ENCODE peak calls at places on chromosomes 12 and 14, in seven cellular contexts. T is suprapubic skin, K is transverse colon, E is breast epithelium, N is GM12892, F is esophagus muscularis mucosa, X is GM23338. Q is an unnamed sample.
A peak's percentile ranks its signal among the peaks of the same experiment; 100 is the strongest.

GRCh38 chr12:77220586-77220985 is 155.2 kb upstream of the E2F7 start:
- DNase-seq in T (no peak), K (no peak), E (no peak), N (no peak), F (no peak), X (no peak), Q (no peak)

GRCh38 chr12:114779647-114780046 is 95.7 kb upstream of the TBX3 start:
- DNase-seq in T (no peak), K (no peak), E (no peak), N (no peak), F (no peak), X (no peak), Q (no peak)

GRCh38 chr12:125128806-125129571 is 63.8 kb downstream of the AACS start:
- DNase-seq in T (no peak), K (no peak), E (no peak), N (no peak), F (no peak), X (no peak), Q (no peak)

GRCh38 chr12:91937033-91937432 is 208.6 kb downstream of the BTG1 start:
- DNase-seq in T (no peak), K (no peak), E (no peak), N (no peak), F (no peak), X (no peak), Q (no peak)

GRCh38 chr12:67989184-67989965 is at the start of gene IFNG-AS1:
- DNase-seq in T (no peak), K (peak; percentile 26), E (no peak), N (no peak), F (no peak), X (no peak), Q (no peak)

GRCh38 chr14:59320771-59321170 is 132.3 kb downstream of the DAAM1 start:
- DNase-seq in T (no peak), K (no peak), E (no peak), N (no peak), F (no peak), X (no peak), Q (no peak)

GRCh38 chr14:24367506-24368214 is at the start of gene NFATC4:
- DNase-seq in T (peak; percentile 86), K (peak; percentile 84), E (peak; percentile 62), N (no peak), F (peak; percentile 94), X (peak; percentile 98), Q (no peak)

GRCh38 chr14:91729756-91730155 is 2.1 kb downstream of the CATSPERB start:
- DNase-seq in T (no peak), K (no peak), E (no peak), N (no peak), F (no peak), X (no peak), Q (no peak)

GRCh38 chr14:59087240-59087639 is 101.2 kb upstream of the DAAM1 start:
- DNase-seq in T (no peak), K (no peak), E (no peak), N (no peak), F (no peak), X (no peak), Q (no peak)

GRCh38 chr12:110555509-110556406 is 27.4 kb downstream of the PPTC7 start:
- DNase-seq in T (no peak), K (no peak), E (no peak), N (no peak), F (no peak), X (no peak), Q (no peak)

GRCh38 chr14:27484633-27485032 is 886.8 kb upstream of the NOVA1 start:
- DNase-seq in T (no peak), K (no peak), E (no peak), N (no peak), F (no peak), X (no peak), Q (no peak)

GRCh38 chr12:106138646-106139421 is at the start of gene NUAK1:
- DNase-seq in T (peak; percentile 79), K (peak; percentile 45), E (no peak), N (no peak), F (no peak), X (peak; percentile 78), Q (no peak)

GRCh38 chr12:112190626-112191025 is 65.3 kb downstream of the TRAFD1 start:
- DNase-seq in T (no peak), K (peak; percentile 77), E (peak; percentile 37), N (no peak), F (no peak), X (no peak), Q (no peak)

GRCh38 chr12:24839268-24839791 is 109.6 kb downstream of the BCAT1 start:
- DNase-seq in T (no peak), K (peak; percentile 14), E (no peak), N (peak; percentile 5), F (no peak), X (no peak), Q (no peak)

GRCh38 chr14:63717704-63718103 is 10.2 kb downstream of the SGPP1 start:
- DNase-seq in T (no peak), K (no peak), E (no peak), N (no peak), F (no peak), X (peak; percentile 49), Q (no peak)

GRCh38 chr12:117111386-117112267 is 12.4 kb upstream of the TESC start:
- DNase-seq in T (no peak), K (no peak), E (no peak), N (no peak), F (no peak), X (peak; percentile 64), Q (no peak)

GRCh38 chr12:124359671-124360581 is 65.0 kb downstream of the RFLNA start:
- DNase-seq in T (peak; percentile 87), K (peak; percentile 78), E (peak; percentile 90), N (no peak), F (peak; percentile 94), X (peak; percentile 28), Q (peak; percentile 95)

GRCh38 chr12:94614288-94614721 is 36.1 kb downstream of the TMCC3 start:
- DNase-seq in T (no peak), K (no peak), E (no peak), N (no peak), F (no peak), X (peak; percentile 76), Q (no peak)

GRCh38 chr12:113418213-113418879 is 3.8 kb upstream of the SDSL start:
- DNase-seq in T (no peak), K (peak; percentile 30), E (no peak), N (no peak), F (no peak), X (no peak), Q (no peak)

GRCh38 chr12:109440851-109441490 is 36.1 kb downstream of the KCTD10 start:
- DNase-seq in T (no peak), K (no peak), E (peak; percentile 55), N (no peak), F (no peak), X (peak; percentile 56), Q (no peak)

GRCh38 chr14:56555921-56556570 is 23.6 kb upstream of the TMEM260 start:
- DNase-seq in T (no peak), K (no peak), E (no peak), N (no peak), F (no peak), X (peak; percentile 79), Q (no peak)

GRCh38 chr12:45644521-45644920 is 85.0 kb upstream of the ARID2 start:
- DNase-seq in T (no peak), K (no peak), E (no peak), N (no peak), F (no peak), X (peak; percentile 12), Q (no peak)

GRCh38 chr14:64112859-64113258 is 181.3 kb downstream of the ESR2 start:
- DNase-seq in T (no peak), K (peak; percentile 58), E (peak; percentile 23), N (no peak), F (no peak), X (no peak), Q (no peak)

GRCh38 chr12:102498471-102498870 is 18.1 kb upstream of the IGF1 start:
- DNase-seq in T (no peak), K (no peak), E (no peak), N (no peak), F (no peak), X (no peak), Q (no peak)
- TF ChIP-seq POLR2AphosphoS5 in T (no peak), K (no peak), E (no peak), N (no peak), F (no peak), X (no peak), Q (no peak)

GRCh38 chr12:53538209-53538689 is 31.0 kb upstream of the NPFF start:
- DNase-seq in T (no peak), K (peak; percentile 48), E (peak; percentile 31), N (no peak), F (no peak), X (no peak), Q (no peak)

GRCh38 chr12:53539526-53539925 is 32.2 kb upstream of the NPFF start:
- DNase-seq in T (no peak), K (no peak), E (no peak), N (no peak), F (no peak), X (no peak), Q (no peak)

GRCh38 chr12:53543539-53543938 is 36.3 kb upstream of the NPFF start:
- DNase-seq in T (peak; percentile 68), K (peak; percentile 51), E (peak; percentile 63), N (peak; percentile 48), F (no peak), X (peak; percentile 86), Q (no peak)
- TF ChIP-seq POLR2AphosphoS5 in T (no peak), K (no peak), E (peak; percentile 67), N (no peak), F (peak; percentile 52), X (no peak), Q (no peak)

DNA sequence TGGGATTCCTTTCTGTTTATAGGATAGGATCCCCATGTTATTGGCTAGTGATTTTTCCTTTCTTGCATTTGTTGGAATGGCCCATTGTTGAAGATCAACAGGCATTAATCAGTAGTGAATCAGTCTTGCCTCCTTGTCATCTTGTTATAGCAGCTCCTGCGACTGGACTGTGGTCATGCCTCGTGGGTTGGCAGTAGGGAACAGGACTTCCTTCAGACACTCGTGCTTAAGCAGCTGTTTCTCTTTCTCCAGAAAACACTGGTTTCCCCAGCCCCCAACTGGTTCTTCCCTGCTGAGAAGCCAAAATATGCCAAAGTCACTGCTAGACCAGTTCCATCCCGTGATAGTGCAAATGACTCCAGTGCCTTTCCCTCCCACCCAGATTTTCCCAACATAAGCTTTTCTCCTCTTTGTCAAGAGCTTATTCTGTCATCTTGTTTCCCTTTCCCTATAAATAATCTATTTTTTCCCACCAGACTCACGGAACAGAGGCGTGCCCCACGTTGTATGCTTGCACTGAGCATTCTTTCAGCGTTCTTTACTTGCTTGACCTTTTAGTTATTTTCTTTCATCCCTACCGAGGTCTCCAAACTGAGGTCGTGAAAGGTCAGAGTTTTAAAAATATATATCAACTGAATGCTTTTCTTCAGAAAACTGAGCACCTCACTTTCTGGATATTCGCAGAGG is 83.5 kb downstream of the SAMD4A start:
- DNase-seq in T (peak; percentile 80), K (peak; percentile 34), E (peak; percentile 48), N (no peak), F (no peak), X (peak; percentile 35), Q (no peak)
- TF ChIP-seq POLR2AphosphoS5 in T (peak; percentile 31), K (peak; percentile 52), E (peak; percentile 68), N (no peak), F (peak; percentile 83), X (no peak), Q (peak; percentile 49)

DNA sequence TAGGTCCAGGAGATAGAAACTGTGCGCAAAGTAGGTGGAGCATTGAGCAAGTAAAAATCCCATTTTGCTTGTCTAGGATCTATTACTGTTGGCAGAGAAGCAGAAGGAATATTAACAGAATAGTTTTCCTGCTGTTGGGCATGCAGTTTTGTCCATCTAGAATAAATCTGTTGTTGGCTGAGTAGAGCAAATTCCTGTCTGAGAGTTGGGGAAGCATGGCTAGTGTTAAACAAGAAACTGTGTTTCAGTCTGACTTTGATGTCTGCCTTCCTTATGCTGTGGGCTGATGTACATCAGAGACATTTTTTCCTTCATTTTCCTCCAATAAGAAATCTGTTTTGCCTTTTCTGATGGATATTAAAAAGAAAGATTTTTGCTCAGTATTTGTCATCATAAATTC is 98.2 kb downstream of the RAD52 start:
- DNase-seq in T (no peak), K (no peak), E (no peak), N (no peak), F (no peak), X (no peak), Q (no peak)
- TF ChIP-seq POLR2AphosphoS5 in T (no peak), K (no peak), E (no peak), N (no peak), F (no peak), X (no peak), Q (no peak)

Q was measured in vagina.